ENCODE peak calls at places on chromosome 10, in six cellular contexts. O is CD8-positive, alpha-beta T cell; D is IMR-90; H is heart left ventricle; W is uterus; L is adrenal gland. Z is an unnamed sample. For H3K4me1, the result is how much of the 10 kb centered on the place peaks cover.

GRCh38 chr10:126917975-126918908 is 13.0 kb downstream of the DOCK1 start:
- DNase-seq in O (no peak), D (no peak), H (no peak), W (no peak), L (no peak), Z (no peak)

GRCh38 chr10:3122486-3123205 is 49.9 kb downstream of the PITRM1 start:
- DNase-seq in O (no peak), D (no peak), H (no peak), W (no peak), L (peak), Z (no peak)

GRCh38 chr10:24952701-24953349 is 419 bp upstream of the PRTFDC1 start:
- DNase-seq in O (peak), D (peak), H (peak), W (peak), L (peak), Z (peak)

GRCh38 chr10:87935290-87936141 is 72.1 kb downstream of the PTEN start:
- DNase-seq in O (no peak), D (peak), H (no peak), W (no peak), L (peak), Z (no peak)

GRCh38 chr10:122198631-122199030 is 72.5 kb upstream of the BTBD16 start:
- DNase-seq in O (no peak), D (no peak), H (no peak), W (no peak), L (no peak), Z (no peak)

GRCh38 chr10:132388901-132389630 is 7.9 kb upstream of the PWWP2B start:
- DNase-seq in O (no peak), D (no peak), H (peak), W (peak), L (peak), Z (no peak)

GRCh38 chr10:73253226-73253557 is 748 bp upstream of the MRPS16 start:
- DNase-seq in O (no peak), D (no peak), H (no peak), W (no peak), L (no peak), Z (no peak)

GRCh38 chr10:60728056-60728455 is 50.2 kb upstream of the CDK1 start:
- DNase-seq in O (no peak), D (no peak), H (no peak), W (no peak), L (no peak), Z (no peak)

GRCh38 chr10:133455611-133456031 is 1.9 kb downstream of the SCART1 start:
- DNase-seq in O (no peak), D (no peak), H (no peak), W (no peak), L (no peak), Z (no peak)

GRCh38 chr10:119670717-119671116 is 19.5 kb downstream of the BAG3 start:
- DNase-seq in O (no peak), D (peak), H (no peak), W (no peak), L (no peak), Z (peak)

GRCh38 chr10:71902351-71902750 is 51.3 kb upstream of the PSAP start:
- DNase-seq in O (no peak), D (no peak), H (no peak), W (no peak), L (no peak), Z (no peak)

GRCh38 chr10:99266383-99266782 is 30.7 kb upstream of the HPSE2 start:
- DNase-seq in O (no peak), D (no peak), H (no peak), W (no peak), L (no peak), Z (no peak)

GRCh38 chr10:92750788-92751533 is 61.2 kb downstream of the HHEX start:
- DNase-seq in O (no peak), D (peak), H (no peak), W (no peak), L (no peak), Z (no peak)

GRCh38 chr10:28179490-28180099 is 123.3 kb downstream of the MPP7 start:
- DNase-seq in O (no peak), D (peak), H (no peak), W (peak), L (peak), Z (no peak)

GRCh38 chr10:81915517-81915916 is 40.5 kb downstream of the NRG3 start:
- DNase-seq in O (no peak), D (no peak), H (no peak), W (no peak), L (no peak), Z (no peak)

GRCh38 chr10:100009283-100009792 is 409 bp downstream of the DNMBP start:
- DNase-seq in O (peak), D (no peak), H (peak), W (peak), L (peak), Z (peak)

GRCh38 chr10:27344568-27345454 is 104.2 kb upstream of the ACBD5 start:
- DNase-seq in O (no peak), D (no peak), H (no peak), W (no peak), L (no peak), Z (no peak)

GRCh38 chr10:123645016-123645415 is 21.1 kb upstream of the GPR26 start:
- DNase-seq in O (no peak), D (no peak), H (no peak), W (no peak), L (no peak), Z (no peak)

GRCh38 chr10:123643315-123643714 is 22.8 kb upstream of the GPR26 start:
- DNase-seq in O (no peak), D (no peak), H (no peak), W (no peak), L (no peak), Z (no peak)

GRCh38 chr10:123642293-123642692 is 23.9 kb upstream of the GPR26 start:
- DNase-seq in O (no peak), D (no peak), H (no peak), W (no peak), L (peak), Z (no peak)

GRCh38 chr10:123640016-123640535 is 26.1 kb upstream of the GPR26 start:
- DNase-seq in O (no peak), D (no peak), H (no peak), W (no peak), L (no peak), Z (no peak)

DNA sequence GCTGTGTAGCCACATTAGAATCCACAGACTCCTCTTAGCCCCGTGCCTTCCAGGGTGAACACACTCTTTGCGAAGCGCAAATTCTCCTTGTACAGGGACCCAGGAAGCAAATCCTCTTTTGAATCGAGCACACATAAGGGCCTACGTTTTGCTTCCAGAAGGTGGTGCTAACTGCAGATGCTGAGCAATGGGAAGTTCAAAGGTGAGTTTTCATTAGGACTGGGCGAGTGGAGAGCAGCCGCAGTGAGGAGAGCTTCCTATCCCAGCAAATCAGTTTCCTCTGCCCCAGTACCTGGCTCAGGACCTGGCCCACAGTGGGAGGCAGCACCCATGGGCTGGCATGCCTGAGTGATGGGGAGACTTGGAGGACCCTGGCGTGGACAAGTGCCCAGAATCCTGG is 23.5 kb upstream of the GPR26 start:
- DNase-seq in O (no peak), D (no peak), H (no peak), W (no peak), L (no peak), Z (no peak)
- TF ChIP-seq CTCF in O (no peak), D (no peak), H (no peak), W (no peak), L (no peak), Z (no peak)

GRCh38 chr10:575312-576129 is 113.9 kb downstream of the DIP2C start:
- DNase-seq in O (no peak), D (no peak), H (no peak), W (no peak), L (no peak), Z (no peak)
- H3K4me1 ChIP-seq in O (under half), D (under half), H (under half), W (under half), L (under half), Z (under half)

GRCh38 chr10:62818426-62819011 is 2.4 kb upstream of the EGR2 start:
- DNase-seq in O (peak), D (no peak), H (peak), W (no peak), L (peak), Z (no peak)
- H3K4me3 ChIP-seq in O (peak), D (peak), H (peak), W (peak), L (no peak), Z (peak)

GRCh38 chr10:124217906-124218769 is 124.7 kb upstream of the CHST15 start:
- DNase-seq in O (no peak), D (no peak), H (no peak), W (no peak), L (no peak), Z (no peak)
- TF ChIP-seq CTCF in O (no peak), D (no peak), H (no peak), W (no peak), L (no peak), Z (no peak)

DNA sequence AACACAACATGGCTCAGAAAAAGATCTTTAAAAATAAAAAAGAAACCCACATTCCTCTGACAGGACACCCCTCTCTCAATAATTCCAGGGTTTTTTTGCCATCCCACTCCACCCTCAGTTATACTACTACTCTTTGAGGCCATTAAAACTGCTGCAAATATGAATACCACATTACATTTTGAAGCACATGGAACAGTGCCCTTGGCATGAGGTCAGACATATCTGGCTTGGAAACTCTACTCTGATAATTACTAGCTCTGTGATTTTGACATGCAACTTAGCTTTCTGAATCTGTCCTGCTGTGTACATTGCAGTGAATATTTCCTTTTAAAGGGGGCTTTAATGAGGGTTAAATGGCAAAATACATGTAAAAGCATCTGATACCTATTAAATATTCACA is 55.3 kb downstream of the SLC16A12 start:
- DNase-seq in O (no peak), D (peak), H (peak), W (no peak), L (peak), Z (no peak)
- H3K4me1 ChIP-seq in O (under half), D (under half), H (under half), W (under half), L (under half), Z (under half)

GRCh38 chr10:17151716-17152115 is 22.1 kb upstream of the CUBN start:
- DNase-seq in O (no peak), D (no peak), H (no peak), W (no peak), L (no peak), Z (no peak)

GRCh38 chr10:17161788-17162187 is 32.2 kb upstream of the CUBN start:
- DNase-seq in O (no peak), D (no peak), H (no peak), W (no peak), L (no peak), Z (no peak)

GRCh38 chr10:17157024-17157423 is 27.4 kb upstream of the CUBN start:
- DNase-seq in O (no peak), D (no peak), H (no peak), W (no peak), L (no peak), Z (no peak)

DNA sequence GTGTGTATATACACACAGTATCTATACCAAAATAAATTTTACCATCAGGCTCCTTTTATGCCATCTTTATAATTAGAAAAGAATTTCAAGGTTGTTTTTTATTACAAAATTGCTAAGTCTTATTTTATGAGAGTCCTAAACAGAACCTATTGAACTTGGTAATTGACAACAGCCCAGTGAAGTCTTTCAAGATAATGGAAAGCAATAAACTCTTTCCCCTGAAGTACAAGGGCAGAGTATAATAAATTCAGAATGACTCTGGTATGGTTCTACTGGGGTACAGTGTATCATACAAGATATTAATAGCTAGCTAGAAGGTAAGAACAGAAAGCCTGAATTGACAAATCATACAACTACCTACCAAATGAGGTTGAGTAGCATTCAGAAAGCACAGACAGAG is 26.2 kb upstream of the CUBN start:
- DNase-seq in O (no peak), D (no peak), H (no peak), W (no peak), L (no peak), Z (no peak)
- H3K4me3 ChIP-seq in O (no peak), D (no peak), H (no peak), W (no peak), L (no peak), Z (no peak)

GRCh38 chr10:62248465-62248864 is 20.2 kb downstream of the RTKN2 start:
- DNase-seq in O (no peak), D (peak), H (no peak), W (no peak), L (no peak), Z (no peak)
- TF ChIP-seq CTCF in O (peak), D (peak), H (no peak), W (no peak), L (no peak), Z (no peak)